ENCODE peak calls at places on chromosomes 13 and 19, in eight cellular contexts. Y, N, X, J, E, C, I and W are unnamed samples.

GRCh38 chr19:38850976-38851621 is 1.3 kb upstream of the HNRNPL start:
- DNase-seq in Y (peak), C (peak), J (no peak), E (no peak), I (no peak), X (no peak), N (no peak), W (no peak)

GRCh38 chr13:110161112-110161897 is 145.7 kb downstream of the COL4A1 start:
- DNase-seq in N (no peak), Y (no peak), I (no peak), J (no peak), E (no peak), C (no peak), X (no peak), W (peak)

GRCh38 chr19:38034153-38034835 is 127.3 kb downstream of the SIPA1L3 start:
- DNase-seq in X (peak), E (no peak), J (peak), I (no peak), C (no peak), N (no peak), Y (no peak), W (peak)

GRCh38 chr19:48609571-48610108 is 3.1 kb downstream of the SPACA4 start:
- DNase-seq in C (no peak), N (no peak), I (no peak), J (no peak), E (no peak), Y (no peak), X (no peak), W (no peak)

GRCh38 chr13:111437417-111437816 is 117.0 kb downstream of the TEX29 start:
- DNase-seq in E (no peak), I (no peak), N (no peak), X (no peak), C (no peak), Y (no peak), J (no peak), W (no peak)

GRCh38 chr13:45042539-45042938 is 53.2 kb downstream of the GPALPP1 start:
- DNase-seq in E (no peak), J (no peak), X (no peak), N (no peak), Y (no peak), I (no peak), C (no peak), W (no peak)

GRCh38 chr19:55643003-55643732 is at the start of gene ZNF581:
- DNase-seq in I (peak), X (peak), J (peak), E (no peak), Y (peak), N (peak), C (peak), W (peak)

GRCh38 chr13:46899801-46900200 is 2.9 kb upstream of the HTR2A start:
- DNase-seq in E (no peak), X (no peak), N (no peak), Y (no peak), C (no peak), J (no peak), I (no peak), W (no peak)

GRCh38 chr13:20442370-20442769 is 83.3 kb downstream of the CRYL1 start:
- DNase-seq in N (no peak), C (no peak), Y (peak), X (no peak), I (no peak), E (no peak), J (no peak), W (no peak)

GRCh38 chr19:36028313-36029041 is 4.2 kb downstream of the CLIP3 start:
- DNase-seq in X (no peak), J (no peak), E (no peak), C (no peak), Y (peak), N (no peak), I (no peak), W (no peak)

GRCh38 chr19:17202249-17202648 is 12.9 kb upstream of the USE1 start:
- DNase-seq in N (no peak), J (no peak), C (no peak), E (no peak), I (no peak), Y (peak), X (no peak), W (no peak)

GRCh38 chr13:98681017-98681416 is 71.5 kb downstream of the SLC15A1 start:
- DNase-seq in X (no peak), E (no peak), N (no peak), C (no peak), Y (no peak), I (no peak), J (no peak), W (no peak)

GRCh38 chr19:33071887-33072286 is 7.2 kb upstream of the RHPN2 start:
- DNase-seq in X (no peak), Y (no peak), E (no peak), C (no peak), J (no peak), I (peak), N (no peak), W (no peak)

GRCh38 chr13:51737609-51738008 is 66.4 kb downstream of the DHRS12 start:
- DNase-seq in C (no peak), E (no peak), I (no peak), J (no peak), N (no peak), Y (no peak), X (no peak), W (no peak)

GRCh38 chr19:3132971-3133792 is 2.7 kb upstream of the GNA15 start:
- DNase-seq in C (no peak), J (peak), E (peak), X (peak), N (peak), I (no peak), Y (peak), W (peak)

GRCh38 chr13:36028359-36028758 is 102.8 kb downstream of the DCLK1 start:
- DNase-seq in Y (no peak), C (no peak), X (no peak), E (no peak), I (no peak), J (no peak), N (no peak), W (no peak)

GRCh38 chr19:43639507-43640423 is at the start of gene CADM4:
- DNase-seq in X (no peak), J (peak), Y (peak), I (no peak), C (no peak), N (peak), E (no peak), W (no peak)

GRCh38 chr13:28735481-28736029 is 16.8 kb upstream of the SLC46A3 start:
- DNase-seq in N (no peak), Y (no peak), J (no peak), C (no peak), X (no peak), I (no peak), E (no peak), W (no peak)

GRCh38 chr19:38869160-38869835 is 8.8 kb downstream of the RINL start:
- DNase-seq in N (peak), X (peak), I (no peak), J (peak), Y (peak), E (no peak), C (peak), W (peak)

GRCh38 chr13:114153485-114154080 is 21.2 kb upstream of the RASA3 start:
- DNase-seq in N (no peak), I (no peak), J (no peak), C (no peak), E (no peak), Y (peak), X (no peak), W (no peak)

GRCh38 chr19:28705008-28705407 is 507.9 kb downstream of the UQCRFS1 start:
- DNase-seq in N (no peak), I (peak), Y (no peak), X (peak), E (peak), J (no peak), C (no peak), W (no peak)

GRCh38 chr13:93862259-93862658 is 617.2 kb downstream of the DCT start:
- DNase-seq in I (no peak), N (no peak), X (no peak), J (no peak), E (no peak), Y (no peak), C (no peak), W (no peak)

GRCh38 chr13:112771139-112771876 is 81.5 kb downstream of the ATP11A start:
- DNase-seq in N (no peak), E (no peak), J (no peak), Y (peak), C (peak), X (no peak), I (no peak), W (no peak)

GRCh38 chr19:1154731-1155351 is 19.2 kb downstream of the SBNO2 start:
- DNase-seq in C (peak), E (peak), X (no peak), Y (no peak), N (no peak), J (no peak), I (peak), W (peak)

GRCh38 chr13:29454931-29455481 is 140.5 kb downstream of the SLC7A1 start:
- DNase-seq in X (peak), Y (peak), C (no peak), I (no peak), J (no peak), E (no peak), N (no peak), W (no peak)

GRCh38 chr13:98557934-98558630 is 18.8 kb downstream of the STK24 start:
- DNase-seq in X (peak), C (no peak), N (no peak), E (no peak), J (no peak), I (no peak), Y (no peak), W (no peak)

GRCh38 chr19:9362905-9363304 is at the start of gene ZNF177:
- DNase-seq in I (no peak), E (no peak), C (no peak), Y (no peak), N (no peak), X (no peak), J (no peak), W (no peak)